ENCODE peak calls at places on chromosomes 6 and 20, in nine cellular contexts. U is transverse colon; K is epithelial cell of esophagus; Z is H54; P is HS-27A; H is activated T-cell treated with anti-CD3 and anti-CD28 coated beads, Interleukin-2, amount 50 U/mL, for 4 hours; A is activated gamma-delta T cell treated with Interleukin-2 at 50 U/mL for 16 hours; T is NCI-H748 treated with DMSO at 0.1 percent for 48 hours; C is stimulated activated CD4-positive, alpha-beta T cell treated with anti-CD3 and anti-CD28 coated beads, Interleukin-1b, Interleukin-23, amount 100 ng/mL, for 48 hours. M is an unnamed sample.

GRCh38 chr6:135088818-135089809 is 34.5 kb upstream of the HBS1L start:
- DNase-seq in U (no peak), K (peak; percentile 81), Z (peak; percentile 1), P (peak; percentile 26), H (no peak), A (no peak), T (no peak), C (peak; percentile 42), M (no peak)

GRCh38 chr6:100281471-100281878 is 183.2 kb downstream of the SIM1 start:
- DNase-seq in U (no peak), K (no peak), Z (no peak), P (no peak), H (no peak), A (no peak), T (peak; percentile 30), C (no peak), M (no peak)

GRCh38 chr20:15449061-15449460 is 1111.6 kb upstream of the FLRT3 start:
- DNase-seq in U (no peak), K (no peak), Z (no peak), P (no peak), H (no peak), A (no peak), T (no peak), C (no peak), M (no peak)

GRCh38 chr6:79137671-79138070 is 59.6 kb upstream of the PHIP start:
- DNase-seq in U (no peak), K (no peak), Z (no peak), P (no peak), H (no peak), A (no peak), T (no peak), C (no peak), M (no peak)

GRCh38 chr20:23433628-23434027 is 5.9 kb upstream of the CSTL1 start:
- DNase-seq in U (no peak), K (no peak), Z (no peak), P (no peak), H (no peak), A (no peak), T (no peak), C (no peak), M (no peak)

GRCh38 chr20:41032243-41032642 is 3.6 kb downstream of the TOP1 start:
- DNase-seq in U (no peak), K (no peak), Z (no peak), P (no peak), H (no peak), A (no peak), T (no peak), C (no peak), M (no peak)

GRCh38 chr6:154154389-154154967 is 115.4 kb downstream of the OPRM1 start:
- DNase-seq in U (peak; percentile 65), K (peak; percentile 74), Z (no peak), P (peak; percentile 17), H (peak; percentile 66), A (peak; percentile 67), T (peak; percentile 60), C (peak; percentile 57), M (peak; percentile 50)

GRCh38 chr6:130406935-130407532 is 41.2 kb downstream of the TMEM200A start:
- DNase-seq in U (no peak), K (no peak), Z (no peak), P (no peak), H (no peak), A (no peak), T (no peak), C (no peak), M (no peak)

GRCh38 chr6:145829102-145829501 is 14.5 kb upstream of the FBXO30 start:
- DNase-seq in U (no peak), K (no peak), Z (no peak), P (no peak), H (no peak), A (no peak), T (no peak), C (no peak), M (no peak)

GRCh38 chr6:145891126-145891525 is 73.0 kb downstream of the SHPRH start:
- DNase-seq in U (no peak), K (peak; percentile 8), Z (no peak), P (no peak), H (no peak), A (no peak), T (no peak), C (no peak), M (no peak)

M was measured in GDM1.